ENCODE peak calls at places on chromosomes 16 and 17, in ten cellular contexts. L is endothelial cell of umbilical vein, M is breast epithelium, R is A549, Z is sigmoid colon, A is stomach, J is GM12878, B is tibial nerve, N is uterus, Q is adrenal gland. F is an unnamed sample.

GRCh38 chr17:46949291-46950174 is 26.6 kb downstream of the GOSR2 start:
- DNase-seq in Q (no peak), M (no peak), L (no peak), A (no peak), R (no peak), B (no peak), J (no peak), Z (no peak), N (no peak), F (no peak)

GRCh38 chr17:41998497-41998896 is 18.7 kb downstream of the DNAJC7 start:
- DNase-seq in A (no peak), Z (no peak), J (no peak), L (no peak), Q (no peak), N (no peak), B (no peak), M (no peak), R (no peak), F (no peak)

GRCh38 chr16:84022641-84023040 is 20.0 kb downstream of the SLC38A8 start:
- DNase-seq in Z (no peak), B (no peak), M (no peak), J (no peak), R (no peak), Q (no peak), A (no peak), L (no peak), N (no peak), F (no peak)

GRCh38 chr17:78683031-78683961 is 98.8 kb downstream of the CYTH1 start:
- DNase-seq in Z (no peak), R (no peak), A (no peak), L (no peak), Q (no peak), J (no peak), B (no peak), N (no peak), M (no peak), F (no peak)

GRCh38 chr16:53678756-53679334 is 24.8 kb downstream of the RPGRIP1L start:
- DNase-seq in J (no peak), Z (no peak), Q (no peak), L (peak; percentile 52), R (no peak), M (no peak), N (no peak), A (no peak), B (no peak), F (no peak)

GRCh38 chr17:57355090-57355859 is 99.0 kb downstream of the MSI2 start:
- DNase-seq in Q (peak; percentile 25), L (no peak), J (no peak), N (no peak), M (no peak), Z (no peak), A (peak; percentile 23), R (no peak), B (no peak), F (no peak)

GRCh38 chr17:40443196-40443987 is at the start of gene IGFBP4:
- DNase-seq in J (no peak), A (peak; percentile 77), Q (peak; percentile 71), N (peak; percentile 91), Z (peak; percentile 94), M (peak; percentile 81), R (peak; percentile 88), L (peak; percentile 69), B (peak; percentile 71), F (no peak)

GRCh38 chr17:58391302-58391984 is 25.9 kb downstream of the RNF43 start:
- DNase-seq in N (no peak), L (peak; percentile 82), J (no peak), Q (peak; percentile 95), Z (no peak), A (peak; percentile 97), R (peak; percentile 67), B (no peak), M (peak; percentile 85), F (no peak)

GRCh38 chr17:78466786-78467715 is 88.6 kb downstream of the PGS1 start:
- DNase-seq in A (no peak), M (no peak), Q (no peak), Z (no peak), N (no peak), B (no peak), L (no peak), J (no peak), R (no peak), F (no peak)

GRCh38 chr17:41538565-41538991 is 10.5 kb upstream of the KRT19 start:
- DNase-seq in L (no peak), N (no peak), Z (no peak), J (no peak), R (no peak), B (no peak), M (no peak), A (no peak), Q (no peak), F (no peak)

GRCh38 chr16:67571464-67571863 is 9.1 kb downstream of the CTCF start:
- DNase-seq in N (no peak), J (no peak), B (no peak), A (no peak), M (no peak), R (no peak), Z (no peak), L (no peak), Q (no peak), F (no peak)

GRCh38 chr16:57133101-57133500 is 40.7 kb downstream of the CPNE2 start:
- DNase-seq in R (no peak), B (no peak), M (no peak), Z (peak; percentile 64), Q (no peak), J (no peak), A (no peak), L (no peak), N (no peak), F (no peak)
- TF ChIP-seq POLR2A in R (no peak), B (no peak), M (no peak), Z (no peak), Q (no peak), J (no peak), A (no peak), L (no peak), N (no peak), F (no peak)

GRCh38 chr17:43216762-43217613 is 5.3 kb downstream of the TMEM106A start:
- DNase-seq in Z (peak; percentile 34), M (no peak), N (no peak), L (no peak), J (no peak), Q (peak; percentile 10), R (no peak), A (no peak), B (no peak), F (no peak)
- H3K4me1 ChIP-seq in Z (peaks cover 11% of the 10 kb centered on the region), M (no peaks in the 10 kb centered on the region), N (no peaks in the 10 kb centered on the region), L (peaks cover 10% of the 10 kb centered on the region), J (peaks cover 5% of the 10 kb centered on the region), Q (no peaks in the 10 kb centered on the region), R (peaks cover 8% of the 10 kb centered on the region), A (peaks cover 20% of the 10 kb centered on the region), B (peaks cover 12% of the 10 kb centered on the region), F (peaks cover 17% of the 10 kb centered on the region)

DNA sequence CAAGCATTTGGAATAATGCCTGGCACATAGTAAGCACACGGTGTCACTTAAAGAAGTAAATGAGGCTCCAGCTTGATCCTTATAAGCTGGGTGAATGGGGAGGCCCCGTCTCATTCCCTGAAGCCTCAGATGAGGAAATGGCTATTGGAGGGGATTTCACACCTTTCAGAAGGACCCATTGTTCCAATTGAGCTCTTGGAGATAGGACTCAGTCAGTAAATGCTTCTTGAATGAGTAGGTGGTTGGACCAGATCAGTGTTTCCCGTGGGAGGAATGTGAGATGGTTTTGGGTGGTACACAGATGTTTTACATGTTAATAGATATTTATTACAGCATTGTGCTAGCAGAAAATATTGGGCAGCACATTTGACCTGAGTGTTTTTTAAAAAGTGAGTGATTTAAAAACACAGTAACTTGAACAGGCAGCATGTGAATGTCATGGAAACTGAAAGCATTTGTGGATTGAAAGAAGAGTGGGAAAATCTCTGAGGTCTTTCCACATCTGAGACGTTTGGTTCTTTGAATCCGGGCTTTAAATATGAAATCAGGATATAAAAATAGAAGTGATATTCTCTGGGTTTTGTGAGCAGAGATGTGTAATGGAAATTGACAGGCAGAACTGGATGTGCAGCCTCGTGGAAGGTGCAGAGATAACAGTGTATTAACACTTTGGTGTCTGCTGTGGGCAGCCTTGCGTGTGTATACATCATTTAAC is 36.4 kb upstream of the ARHGAP17 start:
- DNase-seq in N (no peak), R (no peak), J (no peak), Z (no peak), M (no peak), Q (no peak), L (peak; percentile 31), B (no peak), A (no peak), F (no peak)
- H3K4me3 ChIP-seq in N (no peak overlapping the region), R (no peak overlapping the region), J (peak overlapping the region; percentile 59), Z (no peak overlapping the region), M (peak overlapping the region; percentile 5), Q (no peak overlapping the region), L (no peak overlapping the region), B (no peak overlapping the region), A (peak overlapping the region; percentile 19), F (no peak overlapping the region)

GRCh38 chr17:64024215-64024654 is 3.8 kb upstream of the ICAM2 start:
- DNase-seq in L (peak; percentile 87), N (no peak), B (no peak), M (no peak), J (no peak), A (no peak), Z (peak; percentile 15), R (no peak), Q (no peak), F (no peak)
- TF ChIP-seq POLR2A in L (no peak), N (no peak), B (no peak), M (no peak), J (no peak), A (no peak), Z (no peak), R (no peak), Q (no peak), F (no peak)

DNA sequence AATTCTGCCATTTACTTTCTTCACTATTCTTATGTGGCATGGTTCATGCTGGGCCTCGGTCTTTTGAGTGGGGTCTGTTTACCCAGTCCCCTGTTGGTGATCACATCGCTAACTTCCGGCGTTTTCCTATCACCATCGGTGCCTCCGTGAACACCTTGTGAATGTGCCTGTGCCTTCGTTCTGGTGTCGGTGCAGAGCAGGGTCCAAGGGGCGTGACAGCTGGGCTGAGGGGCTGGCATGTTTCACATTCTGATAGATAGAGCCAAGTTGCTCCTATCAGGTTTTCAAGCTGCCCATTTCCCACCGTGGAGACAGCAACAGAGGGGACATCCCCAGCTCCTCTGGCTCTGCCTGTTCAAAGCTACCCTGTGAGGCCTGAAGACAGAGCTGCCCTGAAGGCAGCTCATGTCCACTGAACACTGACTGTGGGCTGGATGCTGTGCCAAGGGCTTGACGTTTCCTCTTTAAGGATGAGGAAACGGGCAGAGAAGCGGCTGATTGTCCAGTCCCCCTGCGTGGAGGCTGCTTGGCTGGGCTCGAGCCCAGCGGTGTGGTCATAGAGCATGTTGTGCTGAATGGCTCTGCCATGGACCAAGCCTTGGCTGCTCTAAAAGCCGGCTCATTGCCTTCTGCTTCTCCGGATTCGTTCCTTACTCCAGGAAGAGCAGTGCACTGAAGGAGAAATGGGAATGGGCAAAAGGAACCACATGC is 17.0 kb downstream of the DHODH start:
- DNase-seq in Z (no peak), M (no peak), L (no peak), N (no peak), J (no peak), Q (no peak), B (no peak), R (no peak), A (no peak), F (no peak)
- H3K4me1 ChIP-seq in Z (no peaks in the 10 kb centered on the region), M (no peaks in the 10 kb centered on the region), L (no peaks in the 10 kb centered on the region), N (no peaks in the 10 kb centered on the region), J (no peaks in the 10 kb centered on the region), Q (no peaks in the 10 kb centered on the region), B (no peaks in the 10 kb centered on the region), R (peaks cover 19% of the 10 kb centered on the region), A (no peaks in the 10 kb centered on the region), F (no peaks in the 10 kb centered on the region)

GRCh38 chr16:3086596-3087242 is 12.4 kb downstream of the ZSCAN10 start:
- DNase-seq in Z (no peak), Q (no peak), J (no peak), B (no peak), M (no peak), L (peak; percentile 66), R (no peak), A (no peak), N (no peak), F (no peak)
- H3K4me3 ChIP-seq in Z (peak overlapping the region; percentile 17), Q (no peak overlapping the region), J (no peak overlapping the region), B (no peak overlapping the region), M (peak overlapping the region; percentile 16), L (no peak overlapping the region), R (no peak overlapping the region), A (peak overlapping the region; percentile 9), N (no peak overlapping the region), F (peak overlapping the region; percentile 3)